ENCODE peak calls at places on chromosome 11, in seven cellular contexts. One of them, this sample, is unnamed.
A peak's percentile ranks its signal among the peaks of the same experiment; 100 is the strongest.

GRCh38 chr11:120023551-120023950 is 114.4 kb downstream of the TRIM29 start:
- DNase-seq in stimulated activated CD4-positive, alpha-beta T cell treated with anti-CD3 and anti-CD28 coated beads, Interleukin-1b, Interleukin-23, amount 100 ng/mL, for 1 hour: no peak
- DNase-seq in adipocyte: no peak
- DNase-seq in dermis blood vessel endothelial cell: no peak
- DNase-seq in DMS153: no peak
- DNase-seq in AG20443: no peak
- DNase-seq in activated CD4-positive, alpha-beta T cell treated with anti-CD3 and anti-CD28 coated beads, Interleukin-2, amount 50 U/mL, for 24 hours: no peak
- DNase-seq in this sample: no peak

GRCh38 chr11:73157141-73158010 is 15.3 kb upstream of the FCHSD2 start:
- DNase-seq in activated CD4-positive, alpha-beta T cell treated with anti-CD3 and anti-CD28 coated beads, Interleukin-2, amount 50 U/mL, for 24 hours: no peak
- DNase-seq in stimulated activated CD4-positive, alpha-beta T cell treated with anti-CD3 and anti-CD28 coated beads, Interleukin-1b, Interleukin-23, amount 100 ng/mL, for 1 hour: no peak
- DNase-seq in DMS153: no peak
- DNase-seq in dermis blood vessel endothelial cell: no peak
- DNase-seq in adipocyte: peak; percentile 87
- DNase-seq in AG20443: peak; percentile 74
- DNase-seq in this sample: peak; percentile 92

GRCh38 chr11:19253817-19254216 is 13.1 kb upstream of the E2F8 start:
- DNase-seq in dermis blood vessel endothelial cell: no peak
- DNase-seq in AG20443: no peak
- DNase-seq in activated CD4-positive, alpha-beta T cell treated with anti-CD3 and anti-CD28 coated beads, Interleukin-2, amount 50 U/mL, for 24 hours: no peak
- DNase-seq in adipocyte: no peak
- DNase-seq in DMS153: no peak
- DNase-seq in stimulated activated CD4-positive, alpha-beta T cell treated with anti-CD3 and anti-CD28 coated beads, Interleukin-1b, Interleukin-23, amount 100 ng/mL, for 1 hour: no peak
- DNase-seq in this sample: no peak

GRCh38 chr11:75219869-75220268 is 20.7 kb upstream of the TPBGL start:
- DNase-seq in activated CD4-positive, alpha-beta T cell treated with anti-CD3 and anti-CD28 coated beads, Interleukin-2, amount 50 U/mL, for 24 hours: no peak
- DNase-seq in dermis blood vessel endothelial cell: no peak
- DNase-seq in adipocyte: no peak
- DNase-seq in stimulated activated CD4-positive, alpha-beta T cell treated with anti-CD3 and anti-CD28 coated beads, Interleukin-1b, Interleukin-23, amount 100 ng/mL, for 1 hour: no peak
- DNase-seq in DMS153: no peak
- DNase-seq in AG20443: no peak
- DNase-seq in this sample: peak; percentile 6

GRCh38 chr11:10379871-10380568 is 75.0 kb upstream of the AMPD3 start:
- DNase-seq in dermis blood vessel endothelial cell: no peak
- DNase-seq in adipocyte: no peak
- DNase-seq in stimulated activated CD4-positive, alpha-beta T cell treated with anti-CD3 and anti-CD28 coated beads, Interleukin-1b, Interleukin-23, amount 100 ng/mL, for 1 hour: no peak
- DNase-seq in AG20443: peak; percentile 17
- DNase-seq in activated CD4-positive, alpha-beta T cell treated with anti-CD3 and anti-CD28 coated beads, Interleukin-2, amount 50 U/mL, for 24 hours: no peak
- DNase-seq in DMS153: peak; percentile 95
- DNase-seq in this sample: no peak

GRCh38 chr11:35009191-35009940 is 92.9 kb downstream of the PDHX start:
- DNase-seq in adipocyte: peak; percentile 51
- DNase-seq in stimulated activated CD4-positive, alpha-beta T cell treated with anti-CD3 and anti-CD28 coated beads, Interleukin-1b, Interleukin-23, amount 100 ng/mL, for 1 hour: no peak
- DNase-seq in DMS153: peak; percentile 12
- DNase-seq in activated CD4-positive, alpha-beta T cell treated with anti-CD3 and anti-CD28 coated beads, Interleukin-2, amount 50 U/mL, for 24 hours: no peak
- DNase-seq in dermis blood vessel endothelial cell: no peak
- DNase-seq in AG20443: peak; percentile 81
- DNase-seq in this sample: peak; percentile 63

GRCh38 chr11:121482231-121483129 is 29.7 kb upstream of the SORL1-AS1 start:
- DNase-seq in DMS153: no peak
- DNase-seq in dermis blood vessel endothelial cell: peak; percentile 57
- DNase-seq in AG20443: no peak
- DNase-seq in activated CD4-positive, alpha-beta T cell treated with anti-CD3 and anti-CD28 coated beads, Interleukin-2, amount 50 U/mL, for 24 hours: peak; percentile 54
- DNase-seq in stimulated activated CD4-positive, alpha-beta T cell treated with anti-CD3 and anti-CD28 coated beads, Interleukin-1b, Interleukin-23, amount 100 ng/mL, for 1 hour: no peak
- DNase-seq in adipocyte: no peak
- DNase-seq in this sample: no peak

GRCh38 chr11:122598971-122599370 is 56.6 kb upstream of the UBASH3B start:
- DNase-seq in DMS153: no peak
- DNase-seq in adipocyte: no peak
- DNase-seq in activated CD4-positive, alpha-beta T cell treated with anti-CD3 and anti-CD28 coated beads, Interleukin-2, amount 50 U/mL, for 24 hours: no peak
- DNase-seq in dermis blood vessel endothelial cell: no peak
- DNase-seq in AG20443: peak; percentile 35
- DNase-seq in stimulated activated CD4-positive, alpha-beta T cell treated with anti-CD3 and anti-CD28 coated beads, Interleukin-1b, Interleukin-23, amount 100 ng/mL, for 1 hour: no peak
- DNase-seq in this sample: no peak

GRCh38 chr11:3188496-3189192 is 23.5 kb upstream of the OSBPL5 start:
- DNase-seq in stimulated activated CD4-positive, alpha-beta T cell treated with anti-CD3 and anti-CD28 coated beads, Interleukin-1b, Interleukin-23, amount 100 ng/mL, for 1 hour: no peak
- DNase-seq in dermis blood vessel endothelial cell: no peak
- DNase-seq in AG20443: no peak
- DNase-seq in DMS153: no peak
- DNase-seq in adipocyte: no peak
- DNase-seq in activated CD4-positive, alpha-beta T cell treated with anti-CD3 and anti-CD28 coated beads, Interleukin-2, amount 50 U/mL, for 24 hours: no peak
- DNase-seq in this sample: peak; percentile 88

GRCh38 chr11:116851631-116852030 is 14.2 kb upstream of the APOA1 start:
- DNase-seq in dermis blood vessel endothelial cell: no peak
- DNase-seq in adipocyte: no peak
- DNase-seq in stimulated activated CD4-positive, alpha-beta T cell treated with anti-CD3 and anti-CD28 coated beads, Interleukin-1b, Interleukin-23, amount 100 ng/mL, for 1 hour: no peak
- DNase-seq in AG20443: no peak
- DNase-seq in DMS153: no peak
- DNase-seq in activated CD4-positive, alpha-beta T cell treated with anti-CD3 and anti-CD28 coated beads, Interleukin-2, amount 50 U/mL, for 24 hours: no peak
- DNase-seq in this sample: peak; percentile 81

GRCh38 chr11:96143016-96143670 is 199.9 kb downstream of the MAML2 start:
- DNase-seq in stimulated activated CD4-positive, alpha-beta T cell treated with anti-CD3 and anti-CD28 coated beads, Interleukin-1b, Interleukin-23, amount 100 ng/mL, for 1 hour: no peak
- DNase-seq in DMS153: no peak
- DNase-seq in AG20443: no peak
- DNase-seq in dermis blood vessel endothelial cell: peak; percentile 11
- DNase-seq in adipocyte: no peak
- DNase-seq in activated CD4-positive, alpha-beta T cell treated with anti-CD3 and anti-CD28 coated beads, Interleukin-2, amount 50 U/mL, for 24 hours: no peak
- DNase-seq in this sample: no peak

GRCh38 chr11:13098067-13098466 is 89.0 kb downstream of the RASSF10 start:
- DNase-seq in dermis blood vessel endothelial cell: no peak
- DNase-seq in stimulated activated CD4-positive, alpha-beta T cell treated with anti-CD3 and anti-CD28 coated beads, Interleukin-1b, Interleukin-23, amount 100 ng/mL, for 1 hour: no peak
- DNase-seq in AG20443: no peak
- DNase-seq in adipocyte: no peak
- DNase-seq in activated CD4-positive, alpha-beta T cell treated with anti-CD3 and anti-CD28 coated beads, Interleukin-2, amount 50 U/mL, for 24 hours: no peak
- DNase-seq in DMS153: peak; percentile 90
- DNase-seq in this sample: no peak

GRCh38 chr11:19660076-19660475 is 52.6 kb upstream of the NAV2 start:
- DNase-seq in activated CD4-positive, alpha-beta T cell treated with anti-CD3 and anti-CD28 coated beads, Interleukin-2, amount 50 U/mL, for 24 hours: peak; percentile 3
- DNase-seq in stimulated activated CD4-positive, alpha-beta T cell treated with anti-CD3 and anti-CD28 coated beads, Interleukin-1b, Interleukin-23, amount 100 ng/mL, for 1 hour: no peak
- DNase-seq in AG20443: no peak
- DNase-seq in DMS153: peak; percentile 55
- DNase-seq in dermis blood vessel endothelial cell: peak; percentile 72
- DNase-seq in adipocyte: no peak
- DNase-seq in this sample: no peak

GRCh38 chr11:65112551-65113360 is 1.1 kb downstream of the TM7SF2 start:
- DNase-seq in adipocyte: peak; percentile 72
- DNase-seq in stimulated activated CD4-positive, alpha-beta T cell treated with anti-CD3 and anti-CD28 coated beads, Interleukin-1b, Interleukin-23, amount 100 ng/mL, for 1 hour: peak; percentile 62
- DNase-seq in DMS153: peak; percentile 16
- DNase-seq in dermis blood vessel endothelial cell: peak; percentile 71
- DNase-seq in AG20443: peak; percentile 75
- DNase-seq in activated CD4-positive, alpha-beta T cell treated with anti-CD3 and anti-CD28 coated beads, Interleukin-2, amount 50 U/mL, for 24 hours: peak; percentile 57
- DNase-seq in this sample: peak; percentile 96

GRCh38 chr11:19350093-19350665 is 109.4 kb upstream of the E2F8 start:
- DNase-seq in adipocyte: no peak
- DNase-seq in AG20443: no peak
- DNase-seq in DMS153: no peak
- DNase-seq in stimulated activated CD4-positive, alpha-beta T cell treated with anti-CD3 and anti-CD28 coated beads, Interleukin-1b, Interleukin-23, amount 100 ng/mL, for 1 hour: no peak
- DNase-seq in dermis blood vessel endothelial cell: no peak
- DNase-seq in activated CD4-positive, alpha-beta T cell treated with anti-CD3 and anti-CD28 coated beads, Interleukin-2, amount 50 U/mL, for 24 hours: no peak
- DNase-seq in this sample: peak; percentile 58